ENCODE peak calls at places on chromosomes 5 and 9, in four cellular contexts. G is A172, B is anterior cingulate cortex, A is astrocyte of the spinal cord. N is an unnamed sample.

GRCh38 chr5:125042243-125042887 is 295.9 kb upstream of the ZNF608 start:
- DNase-seq in A (peak; percentile 25), G (peak; percentile 40), B (no peak), N (no peak)

GRCh38 chr9:121399883-121400607 is 30.0 kb upstream of the STOM start:
- DNase-seq in B (no peak), A (peak; percentile 81), G (peak; percentile 83), N (peak; percentile 34)

GRCh38 chr5:83277154-83277553 is 194.4 kb upstream of the VCAN start:
- DNase-seq in B (no peak), A (no peak), G (no peak), N (no peak)

GRCh38 chr5:122172207-122172606 is 42.9 kb downstream of the ZNF474 start:
- DNase-seq in B (no peak), A (no peak), G (no peak), N (no peak)

GRCh38 chr9:115969096-115969495 is 184.5 kb upstream of the PAPPA start:
- DNase-seq in B (peak; percentile 2), G (peak; percentile 34), A (no peak), N (no peak)

GRCh38 chr5:129460951-129461815 is 1.1 kb downstream of the ADAMTS19 start:
- DNase-seq in G (no peak), B (peak; percentile 57), A (peak; percentile 16), N (peak; percentile 1)

GRCh38 chr5:154776167-154776566 is 21.0 kb downstream of the LARP1 start:
- DNase-seq in B (no peak), G (no peak), A (no peak), N (no peak)

GRCh38 chr5:124908603-124909451 is 162.4 kb upstream of the ZNF608 start:
- DNase-seq in G (peak; percentile 50), B (no peak), A (no peak), N (no peak)

GRCh38 chr5:136038635-136039034 is 9.8 kb downstream of the TGFBI start:
- DNase-seq in B (no peak), G (no peak), A (no peak), N (no peak)

N was measured in HL-60.